ENCODE peak calls at places on chromosomes 16 and 17, in seven cellular contexts. I is SK-N-MC, U is neural crest cell, O is HT1080, B is smooth muscle cell of the brain vasculature, Z is HuH-7.5, V is H7. T is an unnamed sample.

GRCh38 chr17:28861393-28862203 is 6.8 kb downstream of the ERAL1 start:
- DNase-seq in U (no peak), O (no peak), V (peak), B (no peak), I (no peak), Z (no peak), T (no peak)

GRCh38 chr16:17070882-17071592 is 399.7 kb downstream of the XYLT1 start:
- DNase-seq in Z (no peak), U (peak), O (no peak), V (peak), B (no peak), I (peak), T (no peak)

GRCh38 chr17:46795379-46795952 is 23.0 kb downstream of the WNT3 start:
- DNase-seq in U (no peak), I (no peak), Z (no peak), O (peak), V (no peak), B (peak), T (peak)

GRCh38 chr17:44115585-44116415 is 7.6 kb downstream of the HDAC5 start:
- DNase-seq in U (peak), V (peak), B (no peak), Z (peak), I (no peak), O (peak), T (peak)

GRCh38 chr17:34760931-34761500 is 181.6 kb downstream of the TMEM132E start:
- DNase-seq in U (no peak), O (no peak), I (no peak), V (no peak), B (no peak), Z (no peak), T (no peak)

GRCh38 chr16:88504489-88505404 is 51.7 kb downstream of the ZFPM1 start:
- DNase-seq in O (no peak), V (no peak), B (no peak), I (no peak), Z (peak), U (no peak), T (no peak)

GRCh38 chr17:19805006-19805405 is 56.9 kb upstream of the ALDH3A1 start:
- DNase-seq in O (no peak), B (no peak), U (no peak), I (no peak), Z (no peak), V (no peak), T (no peak)

GRCh38 chr16:13049688-13050087 is 148.3 kb downstream of the SHISA9 start:
- DNase-seq in B (no peak), O (no peak), V (no peak), I (no peak), Z (no peak), U (no peak), T (no peak)

GRCh38 chr17:78645421-78646295 is 68.5 kb upstream of the DNAH17 start:
- DNase-seq in U (no peak), I (no peak), O (peak), V (peak), B (no peak), Z (no peak), T (peak)

T was measured in osteoblast.